ENCODE peak calls at places on chromosomes 16 and 17, in five cellular contexts. D, S, E, H and W are unnamed samples.

GRCh38 chr17:28953444-28954118 is 2.3 kb upstream of the PHF12 start:
- DNase-seq in H (no peak), E (peak), D (peak), S (peak), W (peak)

GRCh38 chr17:46984892-46985291 is 5.8 kb upstream of the RPRML start:
- DNase-seq in E (no peak), S (no peak), D (no peak), H (no peak), W (no peak)

GRCh38 chr17:55607736-55608341 is 96.6 kb upstream of the SMIM36 start:
- DNase-seq in D (peak), E (peak), S (peak), H (peak), W (peak)

GRCh38 chr17:72134560-72135399 is 14.0 kb downstream of the SOX9 start:
- DNase-seq in H (no peak), S (no peak), D (no peak), E (no peak), W (no peak)

GRCh38 chr16:55471448-55472097 is 7.4 kb upstream of the MMP2 start:
- DNase-seq in D (no peak), S (no peak), E (peak), H (no peak), W (peak)

GRCh38 chr17:34386925-34387550 is 24.0 kb upstream of the CCL1 start:
- DNase-seq in H (no peak), D (no peak), E (peak), S (no peak), W (no peak)

GRCh38 chr17:78831688-78832540 is 8.7 kb downstream of the USP36 start:
- DNase-seq in H (peak), S (no peak), E (no peak), D (no peak), W (no peak)

GRCh38 chr17:16953347-16953746 is 18.6 kb downstream of the TNFRSF13B start:
- DNase-seq in S (no peak), H (no peak), D (no peak), E (no peak), W (no peak)

GRCh38 chr17:8940866-8941471 is 24.5 kb downstream of the PIK3R5 start:
- DNase-seq in E (no peak), D (no peak), S (no peak), H (no peak), W (no peak)

GRCh38 chr16:77860944-77861343 is 72.6 kb downstream of the VAT1L start:
- DNase-seq in H (no peak), S (no peak), E (no peak), D (no peak), W (no peak)

GRCh38 chr16:391885-392335 is 5.1 kb upstream of the NME4 start:
- DNase-seq in D (no peak), H (no peak), S (no peak), E (peak), W (peak)

GRCh38 chr17:49992933-49993422 is 2.0 kb downstream of the DLX3 start:
- DNase-seq in D (no peak), E (no peak), H (no peak), S (no peak), W (no peak)

GRCh38 chr17:54948380-54948779 is 20.1 kb downstream of the COX11 start:
- DNase-seq in H (no peak), E (peak), S (no peak), D (no peak), W (peak)

GRCh38 chr17:6928193-6928592 is 67.7 kb upstream of the ALOX12 start:
- DNase-seq in S (no peak), E (no peak), D (no peak), H (no peak), W (no peak)

GRCh38 chr17:82734987-82735866 is at the start of gene FN3K:
- DNase-seq in H (peak), S (peak), D (peak), E (peak), W (peak)

GRCh38 chr17:63293310-63293709 is 152.8 kb downstream of the CYB561 start:
- DNase-seq in E (peak), D (no peak), S (no peak), H (no peak), W (peak)

GRCh38 chr16:66858740-66859396 is 14.7 kb downstream of the CA7 start:
- DNase-seq in S (peak), H (peak), E (peak), D (peak), W (no peak)

GRCh38 chr16:69595127-69596036 is 29.6 kb downstream of the NFAT5 start:
- DNase-seq in H (no peak), D (no peak), E (peak), S (no peak), W (peak)

GRCh38 chr16:30893082-30893743 is 664 bp downstream of the BCL7C start:
- DNase-seq in S (no peak), D (no peak), H (no peak), E (no peak), W (no peak)

GRCh38 chr16:68590201-68590994 is 51.3 kb downstream of the ZFP90 start:
- DNase-seq in H (peak), S (peak), E (peak), D (no peak), W (peak)

GRCh38 chr16:72124761-72125634 is 31.4 kb downstream of the DHX38 start:
- DNase-seq in S (peak), D (peak), H (peak), E (peak), W (peak)

GRCh38 chr16:81273223-81273940 is 34.9 kb downstream of the BCO1 start:
- DNase-seq in S (no peak), D (no peak), H (no peak), E (peak), W (no peak)

GRCh38 chr17:48552453-48553189 is 7.7 kb upstream of the HOXB2 start:
- DNase-seq in D (no peak), E (no peak), S (no peak), H (no peak), W (no peak)

GRCh38 chr17:76120658-76121008 is 17.0 kb upstream of the EXOC7 start:
- DNase-seq in S (no peak), H (no peak), D (no peak), E (no peak), W (no peak)

GRCh38 chr16:81495321-81496234 is 51.0 kb downstream of the CMIP start:
- DNase-seq in H (peak), E (no peak), S (no peak), D (no peak), W (no peak)

GRCh38 chr16:25006504-25007055 is 8.6 kb downstream of the ARHGAP17 start:
- DNase-seq in H (no peak), S (no peak), E (peak), D (no peak), W (peak)

GRCh38 chr16:67658849-67659674 is 998 bp downstream of the ACD start:
- DNase-seq in D (no peak), H (no peak), E (no peak), S (no peak), W (no peak)

GRCh38 chr16:619476-620100 is 11.2 kb upstream of the WFIKKN1 start:
- DNase-seq in E (no peak), D (no peak), H (peak), S (no peak), W (no peak)

GRCh38 chr16:16828913-16829398 is 450.0 kb downstream of the NPIPA7 start:
- DNase-seq in H (no peak), D (no peak), S (no peak), E (no peak), W (no peak)

GRCh38 chr17:46950997-46951621 is 27.9 kb downstream of the RPRML start:
- DNase-seq in H (no peak), S (no peak), D (no peak), E (no peak), W (no peak)

GRCh38 chr17:63418540-63418939 is 27.6 kb downstream of the CYB561 start:
- DNase-seq in D (no peak), S (no peak), E (no peak), H (no peak), W (no peak)

GRCh38 chr17:30095507-30096244 is 20.9 kb upstream of the NSRP1 start:
- DNase-seq in D (no peak), S (no peak), E (peak), H (no peak), W (peak)

GRCh38 chr16:87259431-87259830 is 57.8 kb downstream of the C16orf95 start:
- DNase-seq in H (no peak), S (no peak), D (no peak), E (no peak), W (no peak)

GRCh38 chr16:89334988-89335802 is 117.7 kb downstream of the ZNF778 start:
- DNase-seq in H (peak), E (no peak), S (no peak), D (no peak), W (no peak)

GRCh38 chr16:56632160-56632847 is at the start of gene MT1M:
- DNase-seq in H (peak), S (no peak), E (no peak), D (no peak), W (no peak)

GRCh38 chr16:56634715-56635440 is 2.4 kb downstream of the MT1M start:
- DNase-seq in H (no peak), S (no peak), D (no peak), E (no peak), W (no peak)

GRCh38 chr16:56632848-56633365 is 448 bp downstream of the MT1M start:
- DNase-seq in D (no peak), E (no peak), S (no peak), H (no peak), W (no peak)

GRCh38 chr16:56631832-56632159 is 663 bp upstream of the MT1M start:
- DNase-seq in S (no peak), E (no peak), H (no peak), D (no peak), W (no peak)

GRCh38 chr16:56633535-56633934 is 1.1 kb downstream of the MT1M start:
- DNase-seq in D (no peak), S (no peak), H (no peak), E (no peak), W (no peak)
- H3K4me3 ChIP-seq in D (no peak), S (no peak), H (peak), E (no peak), W (no peak)

DNA sequence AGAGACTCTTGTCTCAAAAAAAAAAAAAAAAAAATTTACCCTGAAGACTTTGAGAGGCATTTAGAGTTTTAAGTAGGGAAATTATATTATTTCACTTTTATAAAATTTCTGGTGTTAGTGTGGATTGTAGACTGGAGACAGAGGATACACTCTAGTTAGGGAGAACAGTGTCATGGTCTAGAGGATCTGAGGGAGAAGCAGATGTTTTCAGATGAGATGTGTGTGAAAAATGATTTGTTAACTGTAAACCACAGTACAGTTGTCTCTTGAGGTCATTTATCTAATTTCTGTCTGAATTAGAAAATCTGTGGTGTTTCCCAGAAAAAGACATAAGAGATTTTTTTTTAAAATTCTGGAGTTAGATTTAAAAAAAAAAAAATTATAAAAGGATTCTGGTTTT is 54.8 kb downstream of the NUP88 start:
- DNase-seq in H (no peak), D (no peak), S (no peak), E (no peak), W (no peak)
- TF ChIP-seq CTCF in H (no peak), D (no peak), S (no peak), E (no peak), W (no peak)

DNA sequence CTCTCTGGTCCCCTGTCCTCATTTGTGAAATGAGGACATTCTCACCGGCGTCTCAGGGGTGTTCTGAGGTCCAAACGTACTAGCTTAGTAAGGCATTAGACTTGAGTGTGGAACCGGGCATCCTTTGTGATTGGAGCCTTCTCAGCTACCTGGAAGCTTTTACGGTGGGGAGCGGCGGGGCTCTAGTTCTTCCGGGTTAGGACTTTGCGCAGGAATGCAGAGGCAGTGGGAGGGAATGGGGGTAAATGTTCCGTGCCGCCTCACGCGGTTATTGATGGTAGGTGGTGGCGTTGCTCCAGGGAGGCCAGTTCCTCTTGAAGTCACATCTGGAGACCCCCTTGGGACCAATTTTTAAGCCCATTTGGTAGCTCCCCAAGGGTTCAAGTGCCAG is 113.6 kb downstream of the SNX29 start:
- DNase-seq in D (no peak), H (peak), E (no peak), S (no peak), W (no peak)
- H3K4me3 ChIP-seq in D (peak), H (peak), E (peak), S (no peak), W (no peak)

GRCh38 chr16:29807426-29808218 is 1.3 kb downstream of the MAZ start:
- DNase-seq in D (peak), E (peak), H (peak), S (peak), W (peak)
- TF ChIP-seq CTCF in D (peak), E (peak), H (peak), S (no peak), W (peak)

DNA sequence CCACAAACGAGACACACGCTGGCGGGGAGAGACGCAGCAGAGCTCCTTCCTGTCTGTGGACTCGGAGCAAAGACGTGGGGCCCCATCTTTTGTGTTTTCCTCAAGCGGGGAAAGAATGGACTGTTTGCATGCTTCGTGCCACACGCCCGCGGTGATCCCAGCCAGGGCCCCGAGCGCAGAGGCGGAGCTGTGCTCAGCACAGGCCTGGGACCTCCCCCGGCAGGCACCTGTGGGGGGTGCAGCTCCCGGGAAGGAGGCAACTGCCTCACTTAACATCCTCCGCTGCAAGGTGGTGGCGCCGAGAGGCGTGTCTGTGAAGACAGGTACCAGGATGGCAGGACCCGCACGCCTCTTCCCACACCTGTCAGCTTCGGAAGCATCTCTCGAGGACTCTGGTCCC is 19.2 kb downstream of the TRARG1 start:
- DNase-seq in S (no peak), E (no peak), D (no peak), H (no peak), W (peak)
- H3K4me3 ChIP-seq in S (no peak), E (no peak), D (no peak), H (no peak), W (no peak)

GRCh38 chr16:88288303-88288702 is 94.5 kb upstream of the ZNF469 start:
- DNase-seq in D (no peak), E (no peak), H (no peak), S (no peak), W (no peak)

GRCh38 chr16:88286301-88286923 is 96.3 kb upstream of the ZNF469 start:
- DNase-seq in H (peak), D (no peak), E (no peak), S (no peak), W (no peak)

GRCh38 chr16:88285514-88285822 is 97.3 kb upstream of the ZNF469 start:
- DNase-seq in E (no peak), H (peak), D (no peak), S (no peak), W (no peak)

GRCh38 chr16:88289001-88289400 is 93.8 kb upstream of the ZNF469 start:
- DNase-seq in D (no peak), S (no peak), E (no peak), H (no peak), W (no peak)

GRCh38 chr16:88287219-88287618 is 95.5 kb upstream of the ZNF469 start:
- DNase-seq in D (no peak), S (no peak), E (no peak), H (no peak), W (no peak)
- TF ChIP-seq CTCF in D (peak), S (peak), E (peak), H (no peak), W (peak)

DNA sequence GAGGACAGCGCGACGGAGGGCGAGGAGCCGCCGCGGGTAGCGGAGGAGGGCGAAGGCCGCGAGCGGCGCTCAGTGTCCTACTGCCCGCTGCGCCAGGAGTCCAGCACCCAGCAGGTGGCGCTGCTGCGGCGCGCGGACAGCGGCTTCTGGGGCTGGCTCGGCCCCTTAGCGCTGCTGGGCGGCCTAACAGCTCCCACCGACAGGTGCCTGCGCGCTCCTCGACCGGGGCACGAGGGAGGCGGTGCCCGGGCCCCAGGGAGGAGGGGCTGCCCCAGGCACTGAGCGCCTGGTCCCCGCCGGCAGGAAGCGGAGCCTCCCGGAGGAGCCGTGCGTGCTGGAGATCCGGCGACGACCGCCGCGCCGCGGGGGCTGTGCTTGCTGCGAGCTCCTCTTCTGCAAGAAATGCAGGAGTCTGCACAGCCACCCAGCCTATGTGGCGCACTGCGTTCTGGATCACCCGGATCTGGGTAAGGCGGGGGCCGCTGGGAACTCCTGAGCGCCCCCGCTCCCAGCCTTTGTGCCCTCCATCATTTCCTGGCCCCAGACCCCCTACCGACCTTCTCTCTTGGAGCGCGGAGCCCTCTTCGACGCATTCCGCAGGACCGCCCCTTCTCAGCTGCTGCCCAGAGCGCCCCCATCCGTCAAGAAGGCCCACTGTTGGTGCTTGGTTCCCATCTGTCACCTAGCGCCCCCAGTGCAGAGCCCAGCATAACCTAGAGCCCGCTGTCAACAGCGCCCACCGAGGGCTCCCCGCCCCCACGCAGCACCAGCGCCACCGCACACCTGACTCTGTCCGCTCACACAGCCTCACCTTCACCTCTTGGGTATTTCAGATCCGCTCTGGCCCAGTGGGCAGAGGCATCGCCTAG is 3.7 kb downstream of the C17orf50 start:
- DNase-seq in H (peak), S (peak), E (peak), D (peak), W (peak)
- H3K4me3 ChIP-seq in H (peak), S (peak), E (peak), D (peak), W (peak)